ENCODE peak calls at places on chromosome 6, in five cellular contexts. P is NB4, Z is fibroblast of villous mesenchyme, F is cardiac muscle cell, M is fibroblast of the aortic adventitia. C is an unnamed sample.

GRCh38 chr6:150183105-150183504 is 40.3 kb downstream of the PPP1R14C start:
- DNase-seq in P (no peak), Z (no peak), F (no peak), M (no peak), C (no peak)

GRCh38 chr6:157670466-157671186 is 152.4 kb upstream of the SNX9 start:
- DNase-seq in M (peak), F (peak), P (peak), Z (peak), C (no peak)

GRCh38 chr6:134822920-134823430 is 126.9 kb downstream of the ALDH8A1 start:
- DNase-seq in M (peak), F (peak), P (peak), Z (peak), C (peak)

GRCh38 chr6:84516151-84516550 is 248.2 kb downstream of the TBX18 start:
- DNase-seq in Z (no peak), M (no peak), F (no peak), P (no peak), C (no peak)

GRCh38 chr6:3663081-3663480 is 88.4 kb downstream of the PXDC1 start:
- DNase-seq in M (no peak), F (no peak), P (no peak), Z (no peak), C (no peak)

GRCh38 chr6:10951675-10952282 is 64.9 kb downstream of the SYCP2L start:
- DNase-seq in F (peak), M (peak), Z (peak), P (peak), C (peak)

GRCh38 chr6:157661652-157662051 is 161.4 kb upstream of the SNX9 start:
- DNase-seq in P (no peak), F (no peak), M (no peak), Z (no peak), C (no peak)

GRCh38 chr6:127554435-127555006 is 22.5 kb upstream of the C6orf58 start:
- DNase-seq in F (peak), M (peak), P (peak), Z (peak), C (no peak)

GRCh38 chr6:165184192-165184979 is 125.0 kb downstream of the C6orf118 start:
- DNase-seq in M (peak), P (peak), Z (peak), F (peak), C (peak)

GRCh38 chr6:138509371-138509770 is 10.1 kb upstream of the NHSL1 start:
- DNase-seq in Z (peak), F (peak), P (peak), M (peak), C (no peak)

GRCh38 chr6:107075951-107076381 is 39.3 kb downstream of the BEND3 start:
- DNase-seq in F (peak), Z (peak), M (peak), P (peak), C (peak)

GRCh38 chr6:53044572-53044971 is 20.6 kb upstream of the FBXO9 start:
- DNase-seq in P (no peak), F (no peak), Z (no peak), M (no peak), C (no peak)

GRCh38 chr6:113511100-113511499 is 346.0 kb upstream of the MARCKS start:
- DNase-seq in P (no peak), Z (no peak), F (no peak), M (no peak), C (no peak)

GRCh38 chr6:168318579-168319278 is 848 bp downstream of the DACT2 start:
- DNase-seq in P (no peak), F (peak), Z (no peak), M (no peak), C (no peak)

GRCh38 chr6:45650527-45651135 is 272.9 kb upstream of the SUPT3H start:
- DNase-seq in F (peak), Z (peak), P (no peak), M (peak), C (no peak)

GRCh38 chr6:7580537-7580926 is 9.5 kb upstream of the SNRNP48 start:
- DNase-seq in F (no peak), P (no peak), M (no peak), Z (no peak), C (no peak)

GRCh38 chr6:149268146-149268545 is 49.4 kb upstream of the TAB2 start:
- DNase-seq in Z (no peak), M (no peak), P (no peak), F (no peak), C (no peak)

GRCh38 chr6:35170166-35170565 is 29.0 kb upstream of the TCP11 start:
- DNase-seq in M (peak), F (no peak), Z (no peak), P (no peak), C (no peak)

GRCh38 chr6:170448317-170448716 is 104.8 kb downstream of the PSMB1 start:
- DNase-seq in P (no peak), M (no peak), F (no peak), Z (no peak), C (no peak)

GRCh38 chr6:145067430-145067829 is 667.9 kb downstream of the EPM2A start:
- DNase-seq in P (no peak), F (no peak), Z (peak), M (peak), C (no peak)

GRCh38 chr6:31717499-31718222 is 2.5 kb downstream of the LY6G6D start:
- DNase-seq in Z (no peak), M (no peak), P (no peak), F (no peak), C (no peak)

GRCh38 chr6:153312633-153313032 is 181.6 kb upstream of the RGS17 start:
- DNase-seq in P (peak), Z (peak), M (peak), F (peak), C (peak)

GRCh38 chr6:156645106-156645505 is 132.1 kb upstream of the ARID1B start:
- DNase-seq in M (peak), F (peak), P (no peak), Z (peak), C (peak)

GRCh38 chr6:24445704-24446103 is 43.0 kb downstream of the MRS2 start:
- DNase-seq in Z (no peak), F (no peak), M (no peak), P (no peak), C (no peak)

GRCh38 chr6:157997893-157998608 is 16.4 kb downstream of the SYNJ2 start:
- DNase-seq in F (no peak), Z (no peak), M (no peak), P (no peak), C (no peak)

GRCh38 chr6:15073344-15073789 is 172.5 kb upstream of the JARID2 start:
- DNase-seq in F (no peak), Z (no peak), M (no peak), P (no peak), C (no peak)

GRCh38 chr6:168956884-168957730 is 296.5 kb downstream of the THBS2 start:
- DNase-seq in M (peak), F (peak), Z (peak), P (peak), C (peak)

GRCh38 chr6:57265755-57266221 is 43.7 kb upstream of the RAB23 start:
- DNase-seq in Z (peak), P (no peak), M (peak), F (peak), C (no peak)

GRCh38 chr6:144778773-144779531 is 493.8 kb downstream of the UTRN start:
- DNase-seq in M (no peak), P (no peak), Z (no peak), F (no peak), C (no peak)

GRCh38 chr6:43491750-43492661 is 14.6 kb downstream of the TJAP1 start:
- DNase-seq in F (peak), P (no peak), M (peak), Z (peak), C (no peak)

GRCh38 chr6:130755368-130756034 is 71.7 kb upstream of the SMLR1 start:
- DNase-seq in P (no peak), Z (no peak), F (no peak), M (peak), C (no peak)

GRCh38 chr6:130761286-130761685 is 65.9 kb upstream of the SMLR1 start:
- DNase-seq in P (no peak), Z (peak), F (no peak), M (no peak), C (no peak)

GRCh38 chr6:130758818-130759217 is 68.4 kb upstream of the SMLR1 start:
- DNase-seq in P (no peak), M (no peak), Z (no peak), F (no peak), C (no peak)

GRCh38 chr6:130756836-130757235 is 70.4 kb upstream of the SMLR1 start:
- DNase-seq in P (no peak), M (no peak), Z (no peak), F (no peak), C (no peak)

GRCh38 chr6:130760006-130760405 is 67.2 kb upstream of the SMLR1 start:
- DNase-seq in Z (peak), P (no peak), M (peak), F (peak), C (peak)
- TF ChIP-seq CTCF in Z (peak), P (peak), M (peak), F (peak), C (peak)

GRCh38 chr6:130928158-130928917 is 101.1 kb downstream of the SMLR1 start:
- DNase-seq in P (peak), F (no peak), Z (no peak), M (peak), C (no peak)
- H3K4me3 ChIP-seq in P (no peak), F (no peak), Z (no peak), M (peak), C (no peak)

DNA sequence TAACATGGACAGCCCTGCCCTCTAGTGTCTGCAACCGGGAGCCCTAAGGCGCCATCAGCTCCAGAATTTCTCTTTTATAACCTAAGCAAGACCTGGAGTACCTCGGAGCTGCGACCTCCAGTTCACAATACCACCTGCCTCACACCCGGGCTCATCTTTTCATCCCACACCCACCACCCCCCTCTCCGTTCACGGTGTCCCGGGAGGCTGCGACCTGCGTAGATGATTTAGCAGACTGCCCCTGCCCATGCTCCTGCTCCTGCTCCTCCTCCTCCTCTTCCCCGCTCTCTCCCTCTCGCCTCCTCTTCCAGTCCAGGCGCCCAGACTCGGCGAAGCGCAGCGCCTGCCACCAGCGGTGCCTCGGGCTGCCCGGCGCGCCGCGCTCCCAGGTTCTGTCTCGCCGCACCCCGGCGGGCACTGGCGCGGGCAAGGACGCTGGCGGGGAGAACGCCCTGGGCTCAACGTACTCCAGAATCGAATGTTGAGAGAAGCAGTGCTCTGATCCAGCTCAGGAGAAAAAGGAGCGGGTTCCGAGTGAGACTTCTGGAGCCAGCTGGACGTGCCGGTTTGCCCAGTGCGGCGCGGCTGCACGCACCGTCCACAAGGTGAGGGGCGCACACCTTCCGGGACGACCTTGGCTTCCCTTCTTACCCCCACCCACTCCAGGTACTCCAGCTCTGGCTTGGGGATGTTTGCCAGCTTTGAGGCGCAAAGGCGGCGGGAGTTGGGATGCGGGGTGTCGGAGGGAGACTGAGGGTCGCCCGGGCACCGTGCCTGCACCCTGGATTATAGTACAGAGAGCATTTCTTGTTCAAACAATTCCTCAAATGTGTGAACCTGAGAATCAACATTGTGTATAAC is at the start of gene HTR1E:
- DNase-seq in Z (peak), P (peak), F (peak), M (peak), C (no peak)
- TF ChIP-seq CTCF in Z (peak), P (peak), F (peak), M (peak), C (peak)

DNA sequence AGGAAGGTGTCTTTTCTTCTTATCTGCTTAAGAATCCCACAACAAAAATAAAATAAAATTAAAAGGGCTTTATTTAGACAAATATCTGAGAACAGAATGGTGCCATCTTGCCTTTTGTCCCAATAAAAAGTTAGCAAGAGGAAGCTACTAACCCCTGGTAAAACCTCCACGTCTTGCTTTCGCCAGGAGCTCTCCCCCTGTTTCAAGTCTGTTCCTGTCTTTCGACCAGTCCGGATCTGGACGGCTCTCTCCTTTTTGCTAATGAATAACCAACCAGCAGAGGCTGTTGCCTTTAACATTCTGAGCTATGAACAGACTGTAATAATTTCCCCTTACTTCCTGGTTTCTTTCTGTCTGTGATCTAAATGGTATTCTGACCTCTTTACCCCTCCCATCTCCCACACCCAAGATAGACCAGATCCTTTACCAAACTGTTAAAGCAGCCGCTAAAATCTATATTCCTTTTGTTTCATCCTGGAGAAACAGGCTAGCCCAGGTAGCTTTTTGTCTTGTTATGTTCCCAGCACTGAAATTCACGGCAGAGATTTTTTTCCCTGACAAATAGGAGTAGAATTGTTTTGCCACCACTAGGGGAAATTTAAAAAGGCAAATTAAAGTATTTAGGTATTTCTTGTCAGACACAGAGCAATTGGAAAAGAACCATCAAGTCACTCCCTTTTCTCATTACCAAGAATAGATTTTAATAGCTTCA is at the start of gene FRK:
- DNase-seq in P (no peak), M (peak), F (peak), Z (peak), C (no peak)
- H3K4me3 ChIP-seq in P (no peak), M (peak), F (no peak), Z (peak), C (peak)

GRCh38 chr6:70956191-70956450 is 739 bp downstream of the B3GAT2 start:
- DNase-seq in M (no peak), Z (no peak), F (no peak), P (no peak), C (no peak)
- TF ChIP-seq CTCF in M (no peak), Z (no peak), F (no peak), P (no peak), C (no peak)

C was measured in AG09309.